ENCODE peak calls at places on chromosomes 12 and 14, in seven cellular contexts. One of them, this sample, is unnamed.

GRCh38 chr12:68675098-68675842 is 11.5 kb upstream of the NUP107 start:
- DNase-seq in Calu3: no peak
- DNase-seq in fibroblast of mammary gland: no peak
- DNase-seq in activated naive CD8-positive, alpha-beta T cell treated with anti-CD3 and anti-CD28 coated beads for 36 hours: peak
- DNase-seq in T47D: no peak
- DNase-seq in sciatic nerve: no peak
- DNase-seq in EL: peak
- DNase-seq in this sample: no peak

GRCh38 chr12:106205208-106206069 is 42.4 kb downstream of the CKAP4 start:
- DNase-seq in activated naive CD8-positive, alpha-beta T cell treated with anti-CD3 and anti-CD28 coated beads for 36 hours: no peak
- DNase-seq in T47D: no peak
- DNase-seq in Calu3: peak
- DNase-seq in fibroblast of mammary gland: no peak
- DNase-seq in sciatic nerve: no peak
- DNase-seq in EL: no peak
- DNase-seq in this sample: peak

GRCh38 chr12:31868980-31869379 is 90.2 kb upstream of the RESF1 start:
- DNase-seq in activated naive CD8-positive, alpha-beta T cell treated with anti-CD3 and anti-CD28 coated beads for 36 hours: no peak
- DNase-seq in T47D: no peak
- DNase-seq in fibroblast of mammary gland: peak
- DNase-seq in sciatic nerve: no peak
- DNase-seq in Calu3: peak
- DNase-seq in EL: peak
- DNase-seq in this sample: peak

GRCh38 chr12:4246116-4246515 is 27.4 kb upstream of the CCND2 start:
- DNase-seq in T47D: no peak
- DNase-seq in sciatic nerve: no peak
- DNase-seq in Calu3: no peak
- DNase-seq in fibroblast of mammary gland: no peak
- DNase-seq in activated naive CD8-positive, alpha-beta T cell treated with anti-CD3 and anti-CD28 coated beads for 36 hours: no peak
- DNase-seq in EL: no peak
- DNase-seq in this sample: no peak

GRCh38 chr14:58663494-58664111 is 25.8 kb downstream of the DACT1 start:
- DNase-seq in activated naive CD8-positive, alpha-beta T cell treated with anti-CD3 and anti-CD28 coated beads for 36 hours: no peak
- DNase-seq in Calu3: no peak
- DNase-seq in sciatic nerve: no peak
- DNase-seq in fibroblast of mammary gland: peak
- DNase-seq in EL: peak
- DNase-seq in T47D: no peak
- DNase-seq in this sample: peak

GRCh38 chr12:58313091-58313855 is 371.9 kb downstream of the ATP23 start:
- DNase-seq in T47D: no peak
- DNase-seq in fibroblast of mammary gland: peak
- DNase-seq in sciatic nerve: no peak
- DNase-seq in EL: peak
- DNase-seq in Calu3: no peak
- DNase-seq in activated naive CD8-positive, alpha-beta T cell treated with anti-CD3 and anti-CD28 coated beads for 36 hours: no peak
- DNase-seq in this sample: peak

GRCh38 chr12:90851800-90852718 is 102.9 kb downstream of the CCER1 start:
- DNase-seq in sciatic nerve: no peak
- DNase-seq in activated naive CD8-positive, alpha-beta T cell treated with anti-CD3 and anti-CD28 coated beads for 36 hours: no peak
- DNase-seq in Calu3: no peak
- DNase-seq in fibroblast of mammary gland: no peak
- DNase-seq in EL: no peak
- DNase-seq in T47D: no peak
- DNase-seq in this sample: no peak

GRCh38 chr12:65930114-65930828 is 106.0 kb downstream of the HMGA2 start:
- DNase-seq in fibroblast of mammary gland: no peak
- DNase-seq in sciatic nerve: no peak
- DNase-seq in Calu3: no peak
- DNase-seq in activated naive CD8-positive, alpha-beta T cell treated with anti-CD3 and anti-CD28 coated beads for 36 hours: no peak
- DNase-seq in EL: no peak
- DNase-seq in T47D: no peak
- DNase-seq in this sample: no peak

GRCh38 chr12:108792361-108793292 is 61.3 kb upstream of the CORO1C start:
- DNase-seq in Calu3: no peak
- DNase-seq in fibroblast of mammary gland: no peak
- DNase-seq in T47D: no peak
- DNase-seq in EL: no peak
- DNase-seq in sciatic nerve: no peak
- DNase-seq in activated naive CD8-positive, alpha-beta T cell treated with anti-CD3 and anti-CD28 coated beads for 36 hours: no peak
- DNase-seq in this sample: no peak

GRCh38 chr14:21723431-21724045 is 49.9 kb upstream of the OR4E1 start:
- DNase-seq in Calu3: peak
- DNase-seq in fibroblast of mammary gland: peak
- DNase-seq in T47D: no peak
- DNase-seq in sciatic nerve: no peak
- DNase-seq in activated naive CD8-positive, alpha-beta T cell treated with anti-CD3 and anti-CD28 coated beads for 36 hours: peak
- DNase-seq in EL: peak
- DNase-seq in this sample: peak

GRCh38 chr14:71478542-71478941 is 453.7 kb upstream of the RGS6 start:
- DNase-seq in activated naive CD8-positive, alpha-beta T cell treated with anti-CD3 and anti-CD28 coated beads for 36 hours: peak
- DNase-seq in fibroblast of mammary gland: peak
- DNase-seq in Calu3: no peak
- DNase-seq in sciatic nerve: no peak
- DNase-seq in T47D: no peak
- DNase-seq in EL: peak
- DNase-seq in this sample: no peak

GRCh38 chr14:84959796-84960515 is 570.0 kb upstream of the FLRT2 start:
- DNase-seq in T47D: no peak
- DNase-seq in EL: no peak
- DNase-seq in Calu3: no peak
- DNase-seq in fibroblast of mammary gland: no peak
- DNase-seq in sciatic nerve: no peak
- DNase-seq in activated naive CD8-positive, alpha-beta T cell treated with anti-CD3 and anti-CD28 coated beads for 36 hours: no peak
- DNase-seq in this sample: no peak

GRCh38 chr12:21580748-21581495 is 23.7 kb downstream of the GYS2 start:
- DNase-seq in Calu3: no peak
- DNase-seq in T47D: no peak
- DNase-seq in activated naive CD8-positive, alpha-beta T cell treated with anti-CD3 and anti-CD28 coated beads for 36 hours: no peak
- DNase-seq in fibroblast of mammary gland: no peak
- DNase-seq in EL: no peak
- DNase-seq in sciatic nerve: no peak
- DNase-seq in this sample: no peak

GRCh38 chr12:108759914-108760313 is 28.6 kb upstream of the CORO1C start:
- DNase-seq in activated naive CD8-positive, alpha-beta T cell treated with anti-CD3 and anti-CD28 coated beads for 36 hours: no peak
- DNase-seq in EL: no peak
- DNase-seq in fibroblast of mammary gland: no peak
- DNase-seq in T47D: no peak
- DNase-seq in sciatic nerve: no peak
- DNase-seq in Calu3: no peak
- DNase-seq in this sample: no peak

GRCh38 chr12:127172857-127173256 is 1094.1 kb upstream of the TMEM132C start:
- DNase-seq in fibroblast of mammary gland: peak
- DNase-seq in EL: no peak
- DNase-seq in Calu3: no peak
- DNase-seq in sciatic nerve: no peak
- DNase-seq in activated naive CD8-positive, alpha-beta T cell treated with anti-CD3 and anti-CD28 coated beads for 36 hours: no peak
- DNase-seq in T47D: no peak
- DNase-seq in this sample: no peak

GRCh38 chr14:32027255-32027939 is 49.7 kb upstream of the ARHGAP5 start:
- DNase-seq in sciatic nerve: no peak
- DNase-seq in Calu3: no peak
- DNase-seq in activated naive CD8-positive, alpha-beta T cell treated with anti-CD3 and anti-CD28 coated beads for 36 hours: no peak
- DNase-seq in fibroblast of mammary gland: peak
- DNase-seq in EL: no peak
- DNase-seq in T47D: no peak
- DNase-seq in this sample: no peak

GRCh38 chr14:50659327-50659974 is 8.7 kb downstream of the SAV1 start:
- DNase-seq in fibroblast of mammary gland: no peak
- DNase-seq in Calu3: peak
- DNase-seq in EL: peak
- DNase-seq in T47D: no peak
- DNase-seq in sciatic nerve: no peak
- DNase-seq in activated naive CD8-positive, alpha-beta T cell treated with anti-CD3 and anti-CD28 coated beads for 36 hours: no peak
- DNase-seq in this sample: no peak

GRCh38 chr12:44504799-44505198 is 371.3 kb downstream of the NELL2 start:
- DNase-seq in T47D: no peak
- DNase-seq in sciatic nerve: no peak
- DNase-seq in activated naive CD8-positive, alpha-beta T cell treated with anti-CD3 and anti-CD28 coated beads for 36 hours: no peak
- DNase-seq in fibroblast of mammary gland: no peak
- DNase-seq in Calu3: no peak
- DNase-seq in EL: no peak
- DNase-seq in this sample: no peak

GRCh38 chr12:79275631-79276030 is 411.1 kb downstream of the SYT1 start:
- DNase-seq in fibroblast of mammary gland: no peak
- DNase-seq in activated naive CD8-positive, alpha-beta T cell treated with anti-CD3 and anti-CD28 coated beads for 36 hours: no peak
- DNase-seq in T47D: no peak
- DNase-seq in Calu3: no peak
- DNase-seq in EL: no peak
- DNase-seq in sciatic nerve: no peak
- DNase-seq in this sample: no peak

GRCh38 chr14:68279777-68280233 is 460.2 kb downstream of the RAD51B start:
- DNase-seq in T47D: no peak
- DNase-seq in sciatic nerve: no peak
- DNase-seq in fibroblast of mammary gland: no peak
- DNase-seq in Calu3: no peak
- DNase-seq in EL: no peak
- DNase-seq in activated naive CD8-positive, alpha-beta T cell treated with anti-CD3 and anti-CD28 coated beads for 36 hours: no peak
- DNase-seq in this sample: no peak

GRCh38 chr12:79119796-79120195 is 255.2 kb downstream of the SYT1 start:
- DNase-seq in EL: no peak
- DNase-seq in T47D: peak
- DNase-seq in sciatic nerve: no peak
- DNase-seq in activated naive CD8-positive, alpha-beta T cell treated with anti-CD3 and anti-CD28 coated beads for 36 hours: no peak
- DNase-seq in Calu3: peak
- DNase-seq in fibroblast of mammary gland: no peak
- DNase-seq in this sample: no peak

GRCh38 chr12:22969521-22969920 is 344.6 kb downstream of the ETNK1 start:
- DNase-seq in T47D: no peak
- DNase-seq in sciatic nerve: no peak
- DNase-seq in Calu3: no peak
- DNase-seq in fibroblast of mammary gland: no peak
- DNase-seq in activated naive CD8-positive, alpha-beta T cell treated with anti-CD3 and anti-CD28 coated beads for 36 hours: no peak
- DNase-seq in EL: no peak
- DNase-seq in this sample: no peak

GRCh38 chr14:53741379-53742225 is 215.0 kb downstream of the BMP4 start:
- DNase-seq in sciatic nerve: no peak
- DNase-seq in fibroblast of mammary gland: peak
- DNase-seq in Calu3: no peak
- DNase-seq in T47D: no peak
- DNase-seq in EL: peak
- DNase-seq in activated naive CD8-positive, alpha-beta T cell treated with anti-CD3 and anti-CD28 coated beads for 36 hours: no peak
- DNase-seq in this sample: no peak

GRCh38 chr12:47860279-47860841 is 40.7 kb upstream of the HDAC7 start:
- DNase-seq in activated naive CD8-positive, alpha-beta T cell treated with anti-CD3 and anti-CD28 coated beads for 36 hours: peak
- DNase-seq in fibroblast of mammary gland: no peak
- DNase-seq in EL: no peak
- DNase-seq in T47D: no peak
- DNase-seq in sciatic nerve: no peak
- DNase-seq in Calu3: no peak
- DNase-seq in this sample: no peak

GRCh38 chr12:27689558-27690180 is 6.6 kb upstream of the REP15 start:
- DNase-seq in activated naive CD8-positive, alpha-beta T cell treated with anti-CD3 and anti-CD28 coated beads for 36 hours: no peak
- DNase-seq in T47D: no peak
- DNase-seq in sciatic nerve: no peak
- DNase-seq in EL: no peak
- DNase-seq in fibroblast of mammary gland: no peak
- DNase-seq in Calu3: no peak
- DNase-seq in this sample: no peak

GRCh38 chr12:12081836-12082497 is 11.2 kb downstream of the BCL2L14 start:
- DNase-seq in T47D: no peak
- DNase-seq in fibroblast of mammary gland: peak
- DNase-seq in activated naive CD8-positive, alpha-beta T cell treated with anti-CD3 and anti-CD28 coated beads for 36 hours: no peak
- DNase-seq in Calu3: peak
- DNase-seq in sciatic nerve: no peak
- DNase-seq in EL: peak
- DNase-seq in this sample: peak